ENCODE peak calls at places on chromosome 12, in five cellular contexts. Z is fibroblast of the aortic adventitia, Q is NCI-H2171, E is nephron progenitor cell, U is lower leg skin. K is an unnamed sample.
A peak's percentile ranks its signal among the peaks of the same experiment; 100 is the strongest.

GRCh38 chr12:70815866-70816470 is 104.6 kb downstream of the PTPRR start:
- DNase-seq in Z (no peak), Q (no peak), E (no peak), U (no peak), K (no peak)

GRCh38 chr12:54337854-54338650 is 13.1 kb downstream of the COPZ1 start:
- DNase-seq in Z (peak; percentile 54), Q (no peak), E (no peak), U (no peak), K (no peak)

GRCh38 chr12:81161680-81162079 is 83.8 kb downstream of the ACSS3 start:
- DNase-seq in Z (no peak), Q (no peak), E (no peak), U (no peak), K (no peak)

GRCh38 chr12:111068281-111068680 is 147.9 kb upstream of the MYL2 start:
- DNase-seq in Z (no peak), Q (peak; percentile 96), E (peak; percentile 18), U (no peak), K (no peak)

GRCh38 chr12:130764475-130765185 is 48.5 kb upstream of the RIMBP2 start:
- DNase-seq in Z (peak; percentile 30), Q (no peak), E (no peak), U (no peak), K (no peak)

GRCh38 chr12:19979584-19979983 is 388.8 kb upstream of the PDE3A start:
- DNase-seq in Z (no peak), Q (no peak), E (no peak), U (no peak), K (no peak)

GRCh38 chr12:25682421-25682820 is 129.3 kb upstream of the LMNTD1 start:
- DNase-seq in Z (peak; percentile 41), Q (no peak), E (no peak), U (no peak), K (no peak)

GRCh38 chr12:110694330-110694891 is 5.5 kb upstream of the HVCN1 start:
- DNase-seq in Z (no peak), Q (no peak), E (no peak), U (no peak), K (no peak)

GRCh38 chr12:1500095-1500801 is 94.1 kb downstream of the FBXL14 start:
- DNase-seq in Z (peak; percentile 60), Q (peak; percentile 55), E (no peak), U (peak; percentile 82), K (no peak)

GRCh38 chr12:92421701-92422100 is 276.1 kb upstream of the BTG1 start:
- DNase-seq in Z (peak; percentile 80), Q (no peak), E (no peak), U (no peak), K (no peak)

GRCh38 chr12:63889236-63889635 is 44.7 kb downstream of the SRGAP1 start:
- DNase-seq in Z (peak; percentile 59), Q (no peak), E (no peak), U (no peak), K (no peak)

GRCh38 chr12:46664771-46665287 is 161.0 kb downstream of the SLC38A4 start:
- DNase-seq in Z (peak; percentile 86), Q (no peak), E (no peak), U (no peak), K (no peak)

GRCh38 chr12:123233505-123234299 is 466 bp downstream of the MTRFR start:
- DNase-seq in Z (no peak), Q (no peak), E (no peak), U (peak; percentile 79), K (no peak)

GRCh38 chr12:10307630-10308029 is at the start of gene KLRD1:
- DNase-seq in Z (no peak), Q (no peak), E (no peak), U (no peak), K (no peak)

GRCh38 chr12:68538722-68539614 is 71.7 kb upstream of the RAP1B start:
- DNase-seq in Z (peak; percentile 90), Q (no peak), E (no peak), U (no peak), K (peak; percentile 65)

GRCh38 chr12:6476496-6476895 is 6.0 kb upstream of the VAMP1 start:
- DNase-seq in Z (peak; percentile 86), Q (no peak), E (no peak), U (no peak), K (no peak)

GRCh38 chr12:101490286-101490920 is 15.3 kb downstream of the SPIC start:
- DNase-seq in Z (no peak), Q (no peak), E (peak; percentile 14), U (no peak), K (no peak)

GRCh38 chr12:107884769-107885694 is 110.5 kb downstream of the ASCL4 start:
- DNase-seq in Z (peak; percentile 61), Q (peak; percentile 48), E (peak; percentile 60), U (no peak), K (peak; percentile 58)

GRCh38 chr12:122096591-122097149 is 18.1 kb downstream of the MLXIP start:
- DNase-seq in Z (peak; percentile 42), Q (no peak), E (no peak), U (no peak), K (no peak)

GRCh38 chr12:89351489-89352241 is 636 bp downstream of the DUSP6 start:
- DNase-seq in Z (peak; percentile 45), Q (no peak), E (peak; percentile 64), U (no peak), K (peak; percentile 48)